ENCODE peak calls at places on chromosomes 16 and 17, in ten cellular contexts. T is heart right ventricle, Q is fibroblast of pulmonary artery, C is epithelial cell of esophagus, J is Peyer's patch, H is uterus, X is adrenal gland, I is colonic mucosa, Z is foreskin fibroblast, B is stomach. N is an unnamed sample.

GRCh38 chr16:81456523-81457325 is 12.1 kb downstream of the CMIP start:
- DNase-seq in T (no peak), Q (no peak), C (no peak), J (no peak), H (no peak), X (no peak), I (peak), Z (no peak), B (peak), N (no peak)

GRCh38 chr17:876272-876671 is 94.1 kb downstream of the MRM3 start:
- DNase-seq in T (no peak), Q (no peak), C (no peak), J (no peak), H (no peak), X (no peak), I (no peak), Z (no peak), B (no peak), N (no peak)

GRCh38 chr17:9987779-9988585 is 82.9 kb upstream of the RCVRN start:
- DNase-seq in T (peak), Q (peak), C (no peak), J (no peak), H (no peak), X (no peak), I (peak), Z (peak), B (no peak), N (no peak)

GRCh38 chr17:58084317-58084981 is 1.2 kb downstream of the DYNLL2 start:
- DNase-seq in T (peak), Q (peak), C (peak), J (peak), H (peak), X (peak), I (peak), Z (no peak), B (peak), N (no peak)

GRCh38 chr17:40281663-40282062 is 6.0 kb upstream of the CDC6 start:
- DNase-seq in T (no peak), Q (no peak), C (no peak), J (no peak), H (no peak), X (no peak), I (no peak), Z (no peak), B (no peak), N (no peak)

GRCh38 chr17:78920528-78920927 is 4.7 kb downstream of the TIMP2 start:
- DNase-seq in T (no peak), Q (no peak), C (no peak), J (no peak), H (no peak), X (no peak), I (no peak), Z (no peak), B (no peak), N (no peak)

GRCh38 chr17:78316867-78317816 is 42.7 kb downstream of the SOCS3 start:
- DNase-seq in T (no peak), Q (peak), C (no peak), J (no peak), H (no peak), X (no peak), I (peak), Z (peak), B (peak), N (no peak)

GRCh38 chr17:75060434-75061054 is 13.5 kb downstream of the KCTD2 start:
- DNase-seq in T (no peak), Q (no peak), C (no peak), J (no peak), H (no peak), X (no peak), I (no peak), Z (no peak), B (no peak), N (no peak)

GRCh38 chr17:38674013-38674748 is 576 bp downstream of the EPOP start:
- DNase-seq in T (no peak), Q (no peak), C (no peak), J (peak), H (peak), X (no peak), I (no peak), Z (no peak), B (peak), N (no peak)

GRCh38 chr17:17890773-17891759 is 54.3 kb upstream of the SREBF1 start:
- DNase-seq in T (peak), Q (peak), C (peak), J (no peak), H (no peak), X (peak), I (peak), Z (peak), B (peak), N (no peak)

GRCh38 chr16:88983157-88983556 is 6.2 kb upstream of the CBFA2T3 start:
- DNase-seq in T (no peak), Q (no peak), C (no peak), J (no peak), H (no peak), X (no peak), I (no peak), Z (no peak), B (no peak), N (no peak)

GRCh38 chr16:86244188-86244587 is 266.1 kb upstream of the FOXF1 start:
- DNase-seq in T (no peak), Q (no peak), C (no peak), J (no peak), H (no peak), X (no peak), I (peak), Z (no peak), B (no peak), N (no peak)

GRCh38 chr17:82864721-82865240 is 25.0 kb upstream of the ZNF750 start:
- DNase-seq in T (no peak), Q (no peak), C (peak), J (no peak), H (no peak), X (no peak), I (no peak), Z (no peak), B (no peak), N (no peak)

GRCh38 chr16:28212532-28212873 is 738 bp upstream of the XPO6 start:
- DNase-seq in T (no peak), Q (no peak), C (peak), J (no peak), H (no peak), X (peak), I (no peak), Z (peak), B (no peak), N (no peak)

GRCh38 chr17:37239690-37240344 is 136.0 kb upstream of the C17orf78 start:
- DNase-seq in T (no peak), Q (peak), C (peak), J (no peak), H (no peak), X (no peak), I (no peak), Z (peak), B (no peak), N (no peak)

GRCh38 chr17:38609280-38610031 is 3.7 kb upstream of the SRCIN1 start:
- DNase-seq in T (no peak), Q (no peak), C (no peak), J (no peak), H (no peak), X (no peak), I (no peak), Z (no peak), B (no peak), N (no peak)

GRCh38 chr16:48963901-48964615 is 317.6 kb downstream of the CBLN1 start:
- DNase-seq in T (no peak), Q (peak), C (peak), J (no peak), H (no peak), X (no peak), I (no peak), Z (peak), B (no peak), N (no peak)

GRCh38 chr17:49901460-49902331 is 53.8 kb upstream of the TAC4 start:
- DNase-seq in T (no peak), Q (no peak), C (peak), J (no peak), H (no peak), X (no peak), I (no peak), Z (no peak), B (no peak), N (no peak)

GRCh38 chr17:37116802-37117201 is 168.0 kb downstream of the AATF start:
- DNase-seq in T (no peak), Q (no peak), C (no peak), J (no peak), H (no peak), X (no peak), I (no peak), Z (no peak), B (no peak), N (no peak)

GRCh38 chr17:2053380-2054261 is 1.3 kb upstream of the HIC1 start:
- DNase-seq in T (peak), Q (peak), C (peak), J (peak), H (peak), X (peak), I (peak), Z (peak), B (peak), N (no peak)

GRCh38 chr17:48246623-48247022 is 139.1 kb downstream of the SNX11 start:
- DNase-seq in T (no peak), Q (no peak), C (peak), J (no peak), H (no peak), X (no peak), I (no peak), Z (peak), B (no peak), N (peak)

GRCh38 chr17:9635340-9635739 is 10.0 kb upstream of the USP43 start:
- DNase-seq in T (no peak), Q (no peak), C (no peak), J (no peak), H (no peak), X (no peak), I (no peak), Z (no peak), B (no peak), N (no peak)

GRCh38 chr16:4700380-4700996 is 7.1 kb downstream of the NUDT16L1 start:
- DNase-seq in T (no peak), Q (no peak), C (peak), J (no peak), H (no peak), X (no peak), I (no peak), Z (no peak), B (no peak), N (no peak)

GRCh38 chr16:57600048-57600835 is 28.2 kb upstream of the ADGRG1 start:
- DNase-seq in T (peak), Q (peak), C (peak), J (peak), H (no peak), X (peak), I (peak), Z (no peak), B (peak), N (no peak)

GRCh38 chr16:24539850-24540484 is 601 bp downstream of the RBBP6 start:
- DNase-seq in T (peak), Q (peak), C (peak), J (peak), H (peak), X (no peak), I (peak), Z (no peak), B (peak), N (no peak)

GRCh38 chr17:17826942-17827785 is 9.6 kb downstream of the SREBF1 start:
- DNase-seq in T (no peak), Q (no peak), C (no peak), J (no peak), H (no peak), X (no peak), I (no peak), Z (no peak), B (no peak), N (no peak)

GRCh38 chr17:71741836-71742235 is 379.0 kb upstream of the SOX9 start:
- DNase-seq in T (no peak), Q (no peak), C (peak), J (no peak), H (no peak), X (no peak), I (no peak), Z (no peak), B (no peak), N (no peak)

GRCh38 chr16:85395913-85396878 is 216.9 kb upstream of the GSE1 start:
- DNase-seq in T (no peak), Q (peak), C (peak), J (no peak), H (peak), X (no peak), I (peak), Z (peak), B (no peak), N (no peak)

GRCh38 chr17:8664426-8665105 is 34.0 kb upstream of the MYH10 start:
- DNase-seq in T (no peak), Q (no peak), C (no peak), J (no peak), H (no peak), X (no peak), I (no peak), Z (no peak), B (no peak), N (no peak)

GRCh38 chr17:364766-365165 is 12.2 kb upstream of the RPH3AL start:
- DNase-seq in T (no peak), Q (no peak), C (no peak), J (no peak), H (no peak), X (no peak), I (no peak), Z (no peak), B (no peak), N (no peak)

GRCh38 chr16:31472559-31473203 is 729 bp downstream of the TGFB1I1 start:
- DNase-seq in T (peak), Q (peak), C (peak), J (peak), H (peak), X (peak), I (peak), Z (peak), B (peak), N (no peak)

GRCh38 chr16:3458852-3459361 is 15.4 kb downstream of the NAA60 start:
- DNase-seq in T (no peak), Q (no peak), C (no peak), J (no peak), H (no peak), X (peak), I (peak), Z (no peak), B (peak), N (no peak)

GRCh38 chr16:11175850-11176341 is 80.1 kb downstream of the SOCS1 start:
- DNase-seq in T (no peak), Q (no peak), C (no peak), J (no peak), H (no peak), X (no peak), I (no peak), Z (no peak), B (no peak), N (no peak)

GRCh38 chr16:84905965-84906460 is 86.2 kb downstream of the CRISPLD2 start:
- DNase-seq in T (no peak), Q (no peak), C (no peak), J (no peak), H (no peak), X (no peak), I (no peak), Z (no peak), B (no peak), N (no peak)

GRCh38 chr17:2253768-2254406 is 49.7 kb downstream of the SMG6 start:
- DNase-seq in T (no peak), Q (no peak), C (no peak), J (no peak), H (no peak), X (no peak), I (no peak), Z (no peak), B (no peak), N (no peak)

GRCh38 chr16:85645021-85645589 is 32.0 kb downstream of the GSE1 start:
- DNase-seq in T (no peak), Q (no peak), C (peak), J (no peak), H (no peak), X (no peak), I (peak), Z (no peak), B (peak), N (no peak)

GRCh38 chr16:7344806-7345416 is 12.3 kb downstream of the RBFOX1 start:
- DNase-seq in T (peak), Q (no peak), C (no peak), J (no peak), H (no peak), X (no peak), I (no peak), Z (no peak), B (no peak), N (no peak)

GRCh38 chr16:1830213-1830612 is 3.2 kb downstream of the FAHD1 start:
- DNase-seq in T (no peak), Q (no peak), C (peak), J (no peak), H (no peak), X (no peak), I (peak), Z (no peak), B (peak), N (no peak)
- H3K4me3 ChIP-seq in T (no peak), Q (no peak), C (no peak), J (peak), H (no peak), X (no peak), I (no peak), Z (no peak), B (no peak), N (no peak)

GRCh38 chr17:61452301-61453290 is at the start of gene TBX4:
- DNase-seq in T (no peak), Q (no peak), C (no peak), J (no peak), H (no peak), X (peak), I (no peak), Z (no peak), B (no peak), N (no peak)

GRCh38 chr17:61450641-61451537 is 1.3 kb upstream of the TBX4 start:
- DNase-seq in T (no peak), Q (no peak), C (no peak), J (no peak), H (no peak), X (peak), I (no peak), Z (no peak), B (no peak), N (no peak)

GRCh38 chr17:61453563-61453962 is 1.3 kb downstream of the TBX4 start:
- DNase-seq in T (no peak), Q (no peak), C (peak), J (no peak), H (no peak), X (no peak), I (no peak), Z (no peak), B (no peak), N (no peak)

GRCh38 chr17:61449707-61450640 is 2.2 kb upstream of the TBX4 start:
- DNase-seq in T (no peak), Q (no peak), C (no peak), J (no peak), H (no peak), X (no peak), I (no peak), Z (no peak), B (no peak), N (no peak)

DNA sequence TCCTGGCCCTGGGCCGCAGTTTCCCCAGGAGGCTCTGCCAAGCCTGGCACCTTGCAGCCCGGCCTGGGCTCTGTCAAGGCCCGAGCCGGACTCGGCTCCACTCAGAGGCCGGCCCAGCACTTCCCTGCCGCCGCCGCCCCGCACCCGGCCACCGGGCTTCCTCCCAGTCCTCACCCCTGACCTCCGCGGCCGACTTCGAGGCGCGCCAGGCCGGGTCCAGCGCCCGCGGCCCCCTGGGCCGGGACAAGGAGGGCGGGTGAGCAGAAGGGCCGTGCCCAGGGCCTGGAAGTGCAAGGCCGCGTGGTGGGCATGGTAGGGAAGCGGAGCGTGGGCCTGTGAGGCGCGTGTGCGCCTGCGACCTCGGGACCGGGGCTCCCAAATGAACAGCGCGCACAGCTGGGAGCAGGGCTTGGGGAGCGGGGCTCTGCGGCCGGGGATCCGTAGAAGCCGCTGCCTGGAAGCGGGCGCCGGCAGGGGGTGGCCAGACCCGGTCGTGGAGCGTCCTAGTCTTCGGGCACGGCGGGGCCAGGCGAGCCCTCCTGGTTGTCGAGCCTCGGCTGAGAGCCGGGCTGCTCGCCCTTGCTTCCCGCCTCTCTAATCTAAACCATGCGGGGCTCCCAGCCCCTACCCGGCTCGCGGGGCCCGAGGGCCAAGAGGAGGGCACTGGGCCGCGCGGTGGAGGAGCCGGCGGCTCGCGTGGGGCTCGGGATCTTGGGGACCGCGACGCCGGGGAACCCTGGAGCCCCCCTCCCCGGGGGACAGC is 503 bp upstream of the TBX4 start:
- DNase-seq in T (no peak), Q (no peak), C (no peak), J (no peak), H (no peak), X (peak), I (no peak), Z (no peak), B (no peak), N (no peak)
- H3K4me3 ChIP-seq in T (peak), Q (no peak), C (no peak), J (peak), H (no peak), X (peak), I (peak), Z (peak), B (peak), N (no peak)

GRCh38 chr16:78249056-78249455 is 149.6 kb downstream of the WWOX start:
- DNase-seq in T (peak), Q (no peak), C (no peak), J (no peak), H (no peak), X (no peak), I (no peak), Z (no peak), B (peak), N (peak)
- H3K4me3 ChIP-seq in T (no peak), Q (no peak), C (no peak), J (no peak), H (no peak), X (no peak), I (no peak), Z (no peak), B (no peak), N (no peak)

GRCh38 chr17:64020068-64020766 is at the start of gene ICAM2:
- DNase-seq in T (peak), Q (no peak), C (no peak), J (peak), H (peak), X (peak), I (peak), Z (no peak), B (peak), N (no peak)
- H3K4me3 ChIP-seq in T (peak), Q (no peak), C (no peak), J (peak), H (peak), X (peak), I (peak), Z (peak), B (peak), N (no peak)

DNA sequence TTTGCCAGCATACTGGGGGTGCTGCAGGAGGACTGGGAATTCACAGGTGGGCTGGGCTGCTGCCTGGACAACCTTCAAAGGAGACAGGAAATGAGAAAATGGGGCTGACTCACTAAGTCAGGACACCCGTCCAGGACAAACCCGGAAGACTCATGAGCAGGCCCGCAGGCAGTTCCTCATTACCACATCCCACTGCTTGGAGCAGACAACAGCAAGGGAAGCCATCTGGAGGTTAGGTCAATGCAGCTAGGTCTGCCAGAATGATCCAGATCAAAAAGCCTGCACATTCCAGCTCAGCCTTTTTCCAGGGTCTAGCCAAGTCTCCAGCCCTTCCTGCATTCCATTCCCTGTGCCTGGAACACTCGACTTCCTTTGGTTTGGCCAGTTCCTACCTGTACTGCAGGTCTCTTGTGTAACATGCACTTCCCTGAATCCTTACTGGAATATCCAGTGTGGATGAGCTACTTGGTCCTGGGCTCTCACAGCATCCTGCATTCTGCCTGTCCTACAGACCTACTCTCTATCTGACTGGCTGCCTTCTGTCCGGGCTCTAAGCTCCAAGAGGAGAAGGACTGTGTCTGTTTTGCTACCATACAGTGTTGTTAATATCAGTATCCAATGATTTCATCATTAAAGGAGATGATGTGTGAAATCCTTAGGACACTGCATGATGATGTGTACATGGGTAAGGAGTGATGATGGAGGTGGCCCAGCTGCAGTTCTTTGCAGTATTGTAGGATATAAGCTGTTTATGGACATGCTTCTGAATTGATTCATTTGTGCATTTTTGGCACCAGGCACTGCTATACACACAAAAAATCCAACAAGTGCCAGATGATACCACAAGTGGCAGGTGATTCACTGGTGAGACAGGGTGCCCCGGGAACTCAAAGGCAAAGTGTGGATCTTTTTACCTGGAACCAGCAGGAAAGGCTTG is 536.7 kb upstream of the CDH11 start:
- DNase-seq in T (no peak), Q (peak), C (peak), J (no peak), H (peak), X (peak), I (no peak), Z (peak), B (no peak), N (no peak)
- H3K4me3 ChIP-seq in T (no peak), Q (no peak), C (no peak), J (no peak), H (no peak), X (no peak), I (no peak), Z (no peak), B (no peak), N (no peak)

N was measured in retinal pigment epithelial cell.